ENCODE peak calls at places on chromosomes 2 and 18, in seven cellular contexts. I, R, G, M, O, T and A are unnamed samples.
A peak's percentile ranks its signal among the peaks of the same experiment; 100 is the strongest.

GRCh38 chr2:230908595-230909191 is 16.3 kb downstream of the GPR55 start:
- DNase-seq in M (no peak), I (peak; percentile 34), T (peak; percentile 50), G (peak; percentile 31), O (peak; percentile 99), R (peak; percentile 80), A (peak; percentile 70)

GRCh38 chr2:239303711-239304532 is 96.9 kb downstream of the HDAC4 start:
- DNase-seq in M (no peak), I (peak; percentile 62), O (no peak), T (no peak), R (no peak), G (no peak), A (no peak)

GRCh38 chr2:151437630-151438029 is 27.9 kb downstream of the RIF1 start:
- DNase-seq in O (peak; percentile 52), R (peak; percentile 10), T (peak; percentile 11), G (no peak), M (no peak), I (no peak), A (no peak)

GRCh38 chr2:241096979-241097378 is 5.1 kb downstream of the MTERF4 start:
- DNase-seq in M (no peak), R (no peak), I (no peak), O (no peak), T (no peak), G (no peak), A (no peak)

GRCh38 chr2:102093662-102094061 is 48.9 kb upstream of the IL1R1 start:
- DNase-seq in I (no peak), R (no peak), T (no peak), M (no peak), G (no peak), O (no peak), A (no peak)

GRCh38 chr2:46252891-46253659 is 44.1 kb upstream of the EPAS1 start:
- DNase-seq in I (no peak), O (peak; percentile 28), G (no peak), M (no peak), T (peak; percentile 26), R (no peak), A (no peak)

GRCh38 chr2:3644891-3645605 is 13.0 kb upstream of the ALLC start:
- DNase-seq in R (no peak), G (no peak), O (no peak), T (no peak), M (no peak), I (peak; percentile 25), A (no peak)

GRCh38 chr18:32208012-32208411 is 18.2 kb downstream of the MEP1B start:
- DNase-seq in T (no peak), G (no peak), R (no peak), I (no peak), O (no peak), M (no peak), A (no peak)

GRCh38 chr2:141554810-141555209 is 576.0 kb downstream of the LRP1B start:
- DNase-seq in I (no peak), R (peak; percentile 2), G (peak; percentile 14), M (peak; percentile 20), T (peak; percentile 3), O (peak; percentile 64), A (peak; percentile 15)

GRCh38 chr18:7117390-7118355 is at the start of gene LAMA1:
- DNase-seq in I (no peak), G (peak; percentile 89), O (peak; percentile 1), T (no peak), M (no peak), R (peak; percentile 54), A (no peak)

GRCh38 chr2:61179701-61180639 is 18.0 kb downstream of the C2orf74 start:
- DNase-seq in M (peak; percentile 19), I (no peak), T (peak; percentile 83), G (no peak), R (no peak), O (peak; percentile 65), A (peak; percentile 52)

GRCh38 chr2:172092716-172093415 is 7.6 kb downstream of the DLX1 start:
- DNase-seq in M (no peak), G (no peak), O (no peak), T (no peak), R (no peak), I (no peak), A (no peak)

GRCh38 chr18:75533954-75534353 is 106.5 kb upstream of the SMIM21 start:
- DNase-seq in M (no peak), I (no peak), O (no peak), T (no peak), G (no peak), R (no peak), A (peak; percentile 39)

GRCh38 chr18:62763101-62763521 is 47.8 kb downstream of the PHLPP1 start:
- DNase-seq in M (no peak), G (no peak), O (peak; percentile 20), R (no peak), I (no peak), T (no peak), A (no peak)

GRCh38 chr18:45962461-45962860 is 4.7 kb downstream of the EPG5 start:
- DNase-seq in T (peak; percentile 13), I (no peak), M (no peak), G (no peak), R (no peak), O (peak; percentile 95), A (no peak)

GRCh38 chr2:206379321-206379720 is 64.0 kb upstream of the ADAM23 start:
- DNase-seq in O (no peak), R (no peak), G (no peak), M (no peak), I (no peak), T (no peak), A (no peak)

GRCh38 chr2:55268288-55268906 is 634 bp downstream of the MTIF2 start:
- DNase-seq in G (no peak), M (no peak), I (no peak), R (no peak), T (no peak), O (peak; percentile 13), A (no peak)

GRCh38 chr2:101145406-101145805 is 5.8 kb downstream of the TBC1D8 start:
- DNase-seq in R (no peak), M (no peak), T (no peak), G (no peak), O (peak; percentile 61), I (no peak), A (no peak)

GRCh38 chr2:111118455-111119003 is 2.2 kb upstream of the BCL2L11 start:
- DNase-seq in T (no peak), R (no peak), G (peak; percentile 40), I (peak; percentile 61), O (no peak), M (no peak), A (no peak)

GRCh38 chr18:5895886-5896740 is 791 bp upstream of the TMEM200C start:
- DNase-seq in T (no peak), G (peak; percentile 76), M (peak; percentile 14), O (no peak), I (peak; percentile 60), R (no peak), A (no peak)

GRCh38 chr18:63708650-63709049 is 5.9 kb downstream of the SERPINB11 start:
- DNase-seq in R (peak; percentile 7), O (peak; percentile 97), M (no peak), G (no peak), T (peak; percentile 47), I (no peak), A (no peak)

GRCh38 chr2:74857725-74858124 is 23.8 kb downstream of the HK2 start:
- DNase-seq in G (no peak), R (no peak), O (no peak), M (no peak), T (no peak), I (no peak), A (no peak)

GRCh38 chr2:182330451-182331325 is 96.1 kb downstream of the PDE1A start:
- DNase-seq in M (no peak), T (peak; percentile 76), O (peak; percentile 38), R (no peak), I (no peak), G (no peak), A (no peak)

GRCh38 chr18:42053188-42053781 is 98.3 kb downstream of the PIK3C3 start:
- DNase-seq in I (peak; percentile 81), O (peak; percentile 66), M (peak; percentile 79), G (peak; percentile 74), T (peak; percentile 40), R (peak; percentile 13), A (no peak)